ENCODE peak calls at places on chromosomes 7 and 10, in seven cellular contexts. B is GM23338, S is SK-N-SH, O is hepatocyte, N is HCT116, G is neural progenitor cell, H is GM23248. E is an unnamed sample.

GRCh38 chr7:79245623-79246249 is 207.7 kb downstream of the MAGI2 start:
- DNase-seq in H (no peak), N (no peak), O (peak; percentile 17), B (peak; percentile 47), G (peak; percentile 13), S (no peak), E (no peak)

GRCh38 chr7:131956864-131957263 is 400.4 kb upstream of the PODXL start:
- DNase-seq in O (no peak), G (no peak), N (no peak), S (no peak), H (no peak), B (no peak), E (no peak)

GRCh38 chr7:22256702-22257101 is 100.3 kb downstream of the RAPGEF5 start:
- DNase-seq in H (no peak), S (no peak), O (no peak), B (no peak), N (no peak), G (no peak), E (no peak)

GRCh38 chr10:114259825-114260224 is 20.8 kb downstream of the VWA2 start:
- DNase-seq in N (no peak), H (peak; percentile 89), S (no peak), O (no peak), G (no peak), B (no peak), E (no peak)

GRCh38 chr7:32253245-32253644 is 183.0 kb upstream of the PDE1C start:
- DNase-seq in H (no peak), S (no peak), G (peak; percentile 59), B (no peak), O (no peak), N (no peak), E (no peak)

GRCh38 chr10:75545333-75545732 is 113.9 kb downstream of the LRMDA start:
- DNase-seq in O (no peak), N (no peak), S (no peak), G (no peak), B (no peak), H (no peak), E (no peak)

GRCh38 chr10:47049056-47049851 is 138.0 kb downstream of the PTPN20 start:
- DNase-seq in B (no peak), H (no peak), O (no peak), S (no peak), N (no peak), G (no peak), E (no peak)

GRCh38 chr10:85786401-85786899 is 580.1 kb downstream of the GRID1 start:
- DNase-seq in G (peak; percentile 29), N (peak; percentile 4), O (peak; percentile 62), H (no peak), B (peak; percentile 34), S (peak; percentile 78), E (no peak)

GRCh38 chr7:70696139-70696782 is 435.7 kb upstream of the GALNT17 start:
- DNase-seq in O (no peak), N (no peak), S (peak; percentile 44), H (peak; percentile 57), G (peak; percentile 30), B (no peak), E (peak; percentile 42)

GRCh38 chr7:137996871-137997270 is 5.0 kb downstream of the CREB3L2 start:
- DNase-seq in O (no peak), S (no peak), G (no peak), H (no peak), N (no peak), B (no peak), E (no peak)

GRCh38 chr10:28375399-28376354 is 72.8 kb upstream of the MPP7 start:
- DNase-seq in S (no peak), O (peak; percentile 51), B (peak; percentile 36), G (no peak), N (peak; percentile 93), H (peak; percentile 40), E (no peak)

GRCh38 chr10:17219024-17219423 is 9.0 kb upstream of the VIM start:
- DNase-seq in G (no peak), S (no peak), H (peak; percentile 86), N (no peak), B (no peak), O (no peak), E (no peak)

GRCh38 chr10:88731296-88731695 is 25.2 kb downstream of the LIPK start:
- DNase-seq in O (peak; percentile 24), H (peak; percentile 12), G (peak; percentile 29), N (no peak), S (no peak), B (peak; percentile 38), E (no peak)

GRCh38 chr7:149500201-149500600 is 2.6 kb upstream of the ZNF746 start:
- DNase-seq in H (no peak), N (no peak), O (no peak), G (no peak), S (no peak), B (no peak), E (no peak)

GRCh38 chr10:63515002-63515763 is 6.0 kb upstream of the REEP3 start:
- DNase-seq in O (peak; percentile 8), S (no peak), G (peak; percentile 37), B (peak; percentile 97), N (no peak), H (peak; percentile 50), E (no peak)

GRCh38 chr10:11877506-11877905 is 54.4 kb downstream of the PROSER2 start:
- DNase-seq in B (no peak), S (no peak), G (no peak), H (no peak), O (no peak), N (no peak), E (no peak)

GRCh38 chr10:119206603-119207366 is 586 bp upstream of the GRK5 start:
- DNase-seq in H (peak; percentile 92), B (peak; percentile 76), O (peak; percentile 90), G (peak; percentile 91), N (no peak), S (peak; percentile 92), E (peak; percentile 74)

GRCh38 chr7:25924061-25924460 is 227.9 kb upstream of the NFE2L3 start:
- DNase-seq in O (no peak), S (no peak), B (no peak), N (no peak), G (no peak), H (no peak), E (no peak)

GRCh38 chr10:123795196-123795780 is 96.3 kb downstream of the CPXM2 start:
- DNase-seq in O (no peak), G (no peak), S (no peak), B (no peak), H (no peak), N (no peak), E (no peak)

GRCh38 chr7:98126311-98127142 is 19.9 kb downstream of the LMTK2 start:
- DNase-seq in N (no peak), G (no peak), O (no peak), B (no peak), H (peak; percentile 25), S (no peak), E (no peak)

GRCh38 chr7:24777811-24778210 is 20.5 kb upstream of the GSDME start:
- DNase-seq in B (no peak), N (no peak), G (no peak), O (no peak), H (no peak), S (no peak), E (no peak)

GRCh38 chr10:23021430-23021829 is 73.9 kb upstream of the MSRB2 start:
- DNase-seq in O (no peak), G (no peak), S (no peak), N (no peak), B (no peak), H (no peak), E (no peak)

GRCh38 chr7:20214787-20215669 is 2.2 kb downstream of the MACC1 start:
- DNase-seq in H (no peak), N (no peak), S (no peak), O (peak; percentile 53), B (no peak), G (no peak), E (no peak)

GRCh38 chr7:22356010-22356854 is 722 bp downstream of the RAPGEF5 start:
- DNase-seq in S (peak; percentile 33), O (peak; percentile 38), H (peak; percentile 7), B (peak; percentile 56), N (no peak), G (peak; percentile 42), E (peak; percentile 51)

GRCh38 chr7:48350515-48350914 is 179.3 kb downstream of the ABCA13 start:
- DNase-seq in H (no peak), S (no peak), B (no peak), O (no peak), G (no peak), N (no peak), E (no peak)

GRCh38 chr7:110534241-110534931 is 556.5 kb upstream of the LRRN3 start:
- DNase-seq in H (peak; percentile 53), N (no peak), G (no peak), S (peak; percentile 55), O (peak; percentile 26), B (no peak), E (no peak)

GRCh38 chr7:30896783-30897617 is 14.7 kb upstream of the AQP1 start:
- DNase-seq in O (no peak), N (no peak), G (no peak), B (no peak), S (no peak), H (no peak), E (no peak)
- TF ChIP-seq EZH2phosphoT487 in O (no peak), N (no peak), G (no peak), B (no peak), S (no peak), H (no peak), E (no peak)

GRCh38 chr10:116687633-116688032 is 54.7 kb downstream of the HSPA12A start:
- DNase-seq in S (no peak), B (no peak), N (no peak), O (no peak), G (no peak), H (no peak), E (no peak)

GRCh38 chr10:116689096-116689495 is 53.3 kb downstream of the HSPA12A start:
- DNase-seq in G (no peak), S (no peak), H (no peak), B (no peak), N (no peak), O (no peak), E (no peak)

GRCh38 chr10:116689744-116690143 is 52.6 kb downstream of the HSPA12A start:
- DNase-seq in N (no peak), G (no peak), B (no peak), S (no peak), H (no peak), O (no peak), E (no peak)

GRCh38 chr10:116686632-116687031 is 55.7 kb downstream of the HSPA12A start:
- DNase-seq in H (no peak), N (no peak), B (no peak), S (no peak), G (no peak), O (no peak), E (no peak)

GRCh38 chr10:116688241-116688711 is 54.1 kb downstream of the HSPA12A start:
- DNase-seq in G (no peak), S (no peak), H (peak; percentile 80), B (peak; percentile 25), N (no peak), O (peak; percentile 23), E (no peak)
- H3K4me2 ChIP-seq in G (no peak overlapping the region), S (no peak overlapping the region), H (peak overlapping the region; percentile 70), B (no peak overlapping the region), N (no peak overlapping the region), O (peak overlapping the region; percentile 36), E (no peak overlapping the region)

GRCh38 chr7:157096286-157097055 is 42.3 kb upstream of the UBE3C start:
- DNase-seq in O (peak; percentile 16), N (no peak), B (no peak), H (peak; percentile 31), G (no peak), S (no peak), E (no peak)
- H2AFZ ChIP-seq in O (peak overlapping the region; percentile 29), N (no peak overlapping the region), B (peak overlapping the region; percentile 38), H (peak overlapping the region; percentile 67), G (no peak overlapping the region), S (peak overlapping the region; percentile 56), E (no peak overlapping the region)

GRCh38 chr10:15220426-15220825 is 51.9 kb upstream of the NMT2 start:
- DNase-seq in S (no peak), B (no peak), N (no peak), G (no peak), H (no peak), O (no peak), E (no peak)
- TF ChIP-seq EZH2phosphoT487 in S (no peak), B (no peak), N (no peak), G (no peak), H (no peak), O (no peak), E (no peak)